ENCODE peak calls at places on chromosomes 7 and 10, in ten cellular contexts. H is body of pancreas, G is A549, X is esophagus muscularis mucosa, Q is tibial nerve, A is adrenal gland, C is uterus, T is endothelial cell of umbilical vein, O is IMR-90, I is prostate gland. E is an unnamed sample. For H3K9me3, the result is how much of the 10 kb centered on the place peaks cover.

GRCh38 chr7:42700376-42701327 is 211.2 kb downstream of the C7orf25 start:
- DNase-seq in G (no peak), O (no peak), C (no peak), Q (no peak), I (no peak), A (no peak), H (peak), X (peak), T (no peak), E (no peak)

GRCh38 chr10:71347587-71348395 is 28.7 kb downstream of the SLC29A3 start:
- DNase-seq in A (no peak), X (no peak), H (no peak), Q (no peak), O (no peak), T (no peak), G (no peak), I (peak), C (no peak), E (no peak)

GRCh38 chr10:75276029-75276872 is 40.5 kb upstream of the COMTD1 start:
- DNase-seq in T (no peak), X (no peak), I (no peak), C (no peak), H (peak), Q (no peak), A (no peak), G (no peak), O (no peak), E (no peak)

GRCh38 chr7:98922392-98923107 is 44.2 kb downstream of the TRRAP start:
- DNase-seq in G (no peak), I (peak), A (no peak), C (peak), Q (peak), H (peak), O (peak), X (no peak), T (no peak), E (no peak)

GRCh38 chr7:15168489-15168888 is 265.9 kb upstream of the DGKB start:
- DNase-seq in I (no peak), H (no peak), O (no peak), C (no peak), X (no peak), T (no peak), G (no peak), A (no peak), Q (no peak), E (no peak)

GRCh38 chr10:24515481-24515880 is 208.2 kb downstream of the ARHGAP21 start:
- DNase-seq in T (no peak), H (no peak), I (no peak), Q (no peak), C (no peak), G (no peak), A (no peak), X (no peak), O (no peak), E (no peak)

GRCh38 chr7:38630720-38631673 is at the start of gene AMPH:
- DNase-seq in X (no peak), H (peak), T (peak), A (peak), G (no peak), I (no peak), C (peak), O (peak), Q (no peak), E (peak)

GRCh38 chr10:96368971-96369370 is 10.2 kb upstream of the OPALIN start:
- DNase-seq in A (no peak), O (no peak), C (no peak), Q (no peak), H (no peak), T (no peak), X (no peak), I (no peak), G (no peak), E (no peak)

GRCh38 chr7:30285067-30285530 is 702 bp downstream of the ZNRF2 start:
- DNase-seq in C (peak), Q (no peak), H (peak), O (peak), T (no peak), A (peak), I (peak), G (no peak), X (no peak), E (peak)

GRCh38 chr10:97814996-97815395 is 34.6 kb upstream of the GOLGA7B start:
- DNase-seq in G (no peak), C (no peak), H (no peak), I (no peak), T (no peak), Q (no peak), X (no peak), O (no peak), A (no peak), E (no peak)

GRCh38 chr7:13117103-13117502 is 429.7 kb downstream of the ARL4A start:
- DNase-seq in A (no peak), G (peak), H (no peak), Q (no peak), X (no peak), C (no peak), O (peak), I (no peak), T (peak), E (no peak)

GRCh38 chr7:128891110-128891941 is 19.2 kb downstream of the KCP start:
- DNase-seq in T (no peak), X (no peak), I (no peak), G (no peak), Q (no peak), A (no peak), H (peak), O (no peak), C (no peak), E (peak)

GRCh38 chr7:39259391-39260003 is 281.8 kb downstream of the POU6F2 start:
- DNase-seq in C (no peak), X (no peak), A (no peak), H (no peak), Q (no peak), T (no peak), I (no peak), G (no peak), O (no peak), E (no peak)

GRCh38 chr10:3803884-3804741 is 19.1 kb upstream of the KLF6 start:
- DNase-seq in A (no peak), X (peak), G (no peak), T (peak), I (no peak), C (no peak), H (no peak), O (peak), Q (no peak), E (no peak)

GRCh38 chr10:30029890-30030261 is 29.5 kb downstream of the JCAD start:
- DNase-seq in X (no peak), A (peak), C (no peak), T (no peak), H (peak), I (no peak), G (no peak), Q (no peak), O (no peak), E (no peak)

GRCh38 chr10:30151581-30152389 is 92.4 kb upstream of the JCAD start:
- DNase-seq in O (peak), C (peak), X (no peak), H (no peak), G (no peak), Q (no peak), T (peak), A (no peak), I (no peak), E (no peak)

GRCh38 chr7:4479367-4480039 is 202.6 kb upstream of the FOXK1 start:
- DNase-seq in T (peak), I (no peak), H (peak), Q (no peak), G (peak), A (no peak), C (no peak), X (no peak), O (peak), E (no peak)

GRCh38 chr10:5685764-5686240 is 1.2 kb downstream of the TASOR2 start:
- DNase-seq in C (no peak), Q (no peak), A (no peak), I (no peak), X (no peak), H (no peak), O (peak), T (no peak), G (no peak), E (no peak)

GRCh38 chr10:127372361-127372760 is 176.0 kb upstream of the INSYN2A start:
- DNase-seq in X (no peak), O (no peak), I (no peak), Q (no peak), A (no peak), T (no peak), C (no peak), H (no peak), G (no peak), E (no peak)

GRCh38 chr10:5509236-5509635 is 9.9 kb upstream of the CALML5 start:
- DNase-seq in H (no peak), T (no peak), I (no peak), G (no peak), X (no peak), Q (no peak), C (no peak), A (no peak), O (no peak), E (no peak)

GRCh38 chr10:92124020-92124419 is 166.9 kb downstream of the CPEB3 start:
- DNase-seq in O (no peak), X (no peak), G (no peak), I (no peak), H (peak), T (no peak), A (no peak), C (no peak), Q (no peak), E (no peak)

GRCh38 chr10:60114765-60115586 is 208.6 kb upstream of the CCDC6 start:
- DNase-seq in X (no peak), H (no peak), C (no peak), A (no peak), I (no peak), T (peak), O (peak), Q (peak), G (peak), E (no peak)

GRCh38 chr10:97185326-97186058 is at the start of gene SLIT1:
- DNase-seq in Q (no peak), I (no peak), T (no peak), H (no peak), A (no peak), O (no peak), X (no peak), G (no peak), C (no peak), E (peak)

GRCh38 chr10:124650820-124651401 is 93.3 kb downstream of the FAM53B start:
- DNase-seq in O (no peak), X (no peak), G (no peak), H (no peak), I (no peak), C (no peak), T (no peak), A (no peak), Q (no peak), E (peak)

GRCh38 chr10:125397608-125398007 is 237.2 kb upstream of the CTBP2 start:
- DNase-seq in G (no peak), H (no peak), A (no peak), Q (no peak), T (no peak), I (no peak), X (no peak), C (no peak), O (no peak), E (no peak)

GRCh38 chr7:155643804-155644177 is 670 bp upstream of the RBM33 start:
- DNase-seq in T (no peak), Q (no peak), G (peak), X (no peak), H (peak), C (no peak), O (peak), A (no peak), I (no peak), E (peak)

GRCh38 chr7:28151965-28152364 is 28.6 kb downstream of the JAZF1 start:
- DNase-seq in T (peak), C (no peak), H (no peak), G (no peak), Q (no peak), X (no peak), A (no peak), I (no peak), O (peak), E (no peak)

GRCh38 chr10:33542747-33543505 is 208.5 kb upstream of the NRP1 start:
- DNase-seq in G (no peak), Q (no peak), O (peak), A (no peak), H (no peak), I (no peak), X (no peak), C (no peak), T (peak), E (no peak)

GRCh38 chr7:112892263-112892662 is 102.1 kb upstream of the TMEM168 start:
- DNase-seq in I (no peak), X (no peak), C (no peak), T (no peak), A (no peak), O (peak), G (no peak), Q (no peak), H (peak), E (no peak)

GRCh38 chr10:58044072-58044471 is 223.6 kb downstream of the IPMK start:
- DNase-seq in O (peak), I (no peak), G (no peak), T (no peak), X (no peak), A (no peak), C (no peak), H (no peak), Q (no peak), E (no peak)

GRCh38 chr10:22810643-22811254 is 96.4 kb upstream of the PIP4K2A start:
- DNase-seq in A (no peak), C (no peak), T (no peak), G (no peak), X (no peak), I (no peak), H (no peak), O (no peak), Q (no peak), E (no peak)

GRCh38 chr7:49670991-49671390 is 102.4 kb upstream of the VWC2 start:
- DNase-seq in H (no peak), X (no peak), G (peak), T (no peak), I (no peak), Q (no peak), O (no peak), A (no peak), C (no peak), E (no peak)

GRCh38 chr10:14356921-14357320 is 26.2 kb upstream of the FRMD4A start:
- DNase-seq in A (no peak), G (no peak), O (peak), H (no peak), I (no peak), T (no peak), C (no peak), X (peak), Q (no peak), E (no peak)

GRCh38 chr7:47342646-47343045 is 239.3 kb downstream of the TNS3 start:
- DNase-seq in I (no peak), C (no peak), G (no peak), O (no peak), T (no peak), X (no peak), H (no peak), A (no peak), Q (no peak), E (peak)

GRCh38 chr10:79937661-79938226 is 11.2 kb downstream of the SFTPD start:
- DNase-seq in T (no peak), Q (no peak), I (no peak), H (no peak), O (no peak), G (no peak), A (no peak), C (no peak), X (peak), E (peak)

GRCh38 chr10:79939969-79940368 is 8.9 kb downstream of the SFTPD start:
- DNase-seq in X (peak), H (no peak), I (no peak), T (no peak), O (no peak), C (no peak), A (no peak), G (no peak), Q (no peak), E (no peak)

GRCh38 chr10:79938728-79939380 is 10.1 kb downstream of the SFTPD start:
- DNase-seq in I (no peak), A (no peak), T (no peak), C (no peak), G (no peak), Q (peak), H (no peak), O (no peak), X (peak), E (peak)

GRCh38 chr10:79936625-79937255 is 12.2 kb downstream of the SFTPD start:
- DNase-seq in H (no peak), C (no peak), I (no peak), T (no peak), Q (no peak), A (no peak), X (peak), G (no peak), O (no peak), E (peak)

DNA sequence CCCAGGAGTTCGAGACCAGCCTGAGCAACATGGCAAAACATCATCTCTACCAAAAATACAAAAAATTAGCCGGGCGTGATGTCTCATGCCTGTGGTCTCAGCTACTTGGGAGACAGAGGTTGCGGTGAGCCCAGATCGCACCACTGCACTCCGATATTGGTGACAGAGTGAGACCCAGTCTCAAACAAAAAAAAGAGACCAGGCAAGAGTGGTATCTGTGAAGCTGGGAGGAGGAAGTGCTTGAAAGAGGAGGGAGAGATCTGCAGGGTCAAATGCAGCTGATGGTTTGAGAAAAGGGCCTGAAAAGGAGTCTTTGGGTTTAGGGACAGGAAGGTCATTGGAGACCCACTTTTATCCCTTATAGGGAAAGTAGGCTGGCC is 11.7 kb downstream of the SFTPD start:
- DNase-seq in T (no peak), A (no peak), O (no peak), C (no peak), I (no peak), H (no peak), Q (no peak), X (no peak), G (no peak), E (no peak)
- H3K27ac ChIP-seq in T (no peak), A (no peak), O (no peak), C (no peak), I (no peak), H (no peak), Q (no peak), X (no peak), G (no peak), E (no peak)

GRCh38 chr7:107960306-107960705 is 42.7 kb downstream of the LAMB1 start:
- DNase-seq in C (no peak), G (no peak), A (no peak), Q (no peak), X (no peak), T (no peak), H (no peak), O (no peak), I (no peak), E (no peak)
- H3K9me3 ChIP-seq in C (under half), G (under half), A (under half), Q (under half), X (under half), T (under half), H (under half), O (under half), I (under half), E (under half)

GRCh38 chr7:2109936-2110585 is 122.7 kb downstream of the MAD1L1 start:
- DNase-seq in C (no peak), X (no peak), T (peak), H (no peak), O (peak), Q (no peak), I (no peak), A (no peak), G (peak), E (no peak)
- TF ChIP-seq POLR2A in C (no peak), X (no peak), T (peak), H (no peak), O (no peak), Q (no peak), I (no peak), A (no peak), G (no peak), E (no peak)

DNA sequence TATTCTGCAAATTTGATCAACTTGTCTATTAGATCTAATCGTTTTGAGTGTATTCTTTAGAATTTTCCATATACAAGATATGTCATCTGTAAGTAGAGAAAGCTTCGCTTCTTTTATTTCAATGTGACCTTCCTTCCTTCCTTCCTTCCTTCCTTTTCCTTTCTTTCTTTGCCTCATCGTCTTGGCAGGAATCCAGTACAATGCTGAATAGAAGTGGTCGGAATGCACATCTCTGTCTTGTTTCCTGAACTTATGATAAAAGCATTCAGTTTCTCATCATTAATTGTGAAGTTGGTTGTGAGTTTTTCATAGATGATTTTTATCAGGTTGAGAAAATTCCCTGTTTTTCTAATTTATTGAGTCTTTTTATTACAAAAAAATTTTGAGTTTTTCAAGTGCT is 300.7 kb upstream of the ZNF32 start:
- DNase-seq in H (no peak), C (no peak), G (no peak), T (peak), I (no peak), O (no peak), Q (peak), A (no peak), X (no peak), E (no peak)
- H3K27ac ChIP-seq in H (no peak), C (no peak), G (no peak), T (no peak), I (no peak), O (no peak), Q (no peak), A (no peak), X (no peak), E (no peak)

GRCh38 chr7:130850960-130851359 is 117.0 kb upstream of the KLF14 start:
- DNase-seq in O (no peak), A (no peak), C (no peak), X (no peak), Q (no peak), H (no peak), T (no peak), G (no peak), I (no peak), E (no peak)

GRCh38 chr7:130853503-130854279 is 119.7 kb upstream of the KLF14 start:
- DNase-seq in O (peak), H (no peak), C (no peak), Q (no peak), X (no peak), G (peak), I (no peak), A (no peak), T (no peak), E (no peak)

GRCh38 chr7:130854481-130854880 is 120.5 kb upstream of the KLF14 start:
- DNase-seq in H (no peak), X (no peak), A (no peak), C (no peak), T (no peak), Q (no peak), I (no peak), G (no peak), O (no peak), E (no peak)

GRCh38 chr7:130852867-130853266 is 118.9 kb upstream of the KLF14 start:
- DNase-seq in T (no peak), O (no peak), G (no peak), H (no peak), I (no peak), X (no peak), A (no peak), Q (no peak), C (no peak), E (no peak)

DNA sequence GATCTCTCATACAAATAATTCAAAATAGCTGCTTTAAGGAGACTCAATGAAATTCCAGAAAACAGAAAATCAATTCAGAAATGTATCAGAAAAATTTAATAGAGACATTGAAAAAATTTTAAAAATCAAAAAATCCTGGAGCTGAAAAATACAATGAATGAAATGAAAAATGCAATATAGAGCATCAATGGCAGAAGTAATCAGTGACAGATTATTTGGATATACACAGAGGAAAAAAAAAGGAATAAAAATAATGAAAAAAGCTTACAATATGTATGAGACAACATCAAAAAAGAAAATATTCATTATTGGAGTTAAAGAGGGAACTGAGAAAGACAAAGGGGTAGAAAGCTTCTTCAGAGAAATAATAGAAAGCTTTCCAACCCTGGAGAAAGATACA is 122.9 kb upstream of the KLF14 start:
- DNase-seq in Q (no peak), T (no peak), C (no peak), H (no peak), A (no peak), O (no peak), X (no peak), I (no peak), G (no peak), E (no peak)
- H3K9me3 ChIP-seq in Q (under half), T (under half), C (under half), H (under half), A (under half), O (under half), X (under half), I (under half), G (half or more), E (under half)

GRCh38 chr10:133007360-133007858 is 65.0 kb upstream of the CFAP46 start:
- DNase-seq in I (no peak), O (no peak), X (no peak), C (no peak), Q (no peak), H (no peak), T (no peak), A (no peak), G (no peak), E (no peak)

GRCh38 chr10:133008196-133008595 is 65.8 kb upstream of the CFAP46 start:
- DNase-seq in Q (no peak), G (no peak), I (no peak), A (no peak), O (no peak), T (no peak), C (no peak), X (no peak), H (no peak), E (no peak)

GRCh38 chr10:133008736-133009135 is 66.4 kb upstream of the CFAP46 start:
- DNase-seq in H (no peak), O (no peak), I (no peak), T (no peak), Q (no peak), X (no peak), G (no peak), A (no peak), C (no peak), E (no peak)

GRCh38 chr10:133010095-133010837 is 67.9 kb upstream of the CFAP46 start:
- DNase-seq in T (peak), O (no peak), A (no peak), H (no peak), I (no peak), Q (no peak), C (no peak), X (peak), G (no peak), E (no peak)

GRCh38 chr10:133009218-133009954 is 67.0 kb upstream of the CFAP46 start:
- DNase-seq in A (peak), I (no peak), X (peak), C (no peak), T (no peak), G (peak), Q (peak), O (no peak), H (peak), E (peak)
- TF ChIP-seq POLR2A in A (no peak), I (no peak), X (no peak), C (no peak), T (no peak), G (no peak), Q (no peak), O (no peak), H (no peak), E (no peak)

E was measured in spleen.